ENCODE peak calls at places on chromosomes 1 and 21, in seven cellular contexts. U is A549, W is psoas muscle, H is IMR-90, V is lower lobe of right lung, N is left ventricle myocardium inferior, B is brain microvascular endothelial cell. C is an unnamed sample.

GRCh38 chr1:40732756-40733301 is 41.3 kb downstream of the NFYC start:
- DNase-seq in U (no peak), W (no peak), H (no peak), V (no peak), N (no peak), B (no peak), C (no peak)

GRCh38 chr1:36133484-36133883 is 8.5 kb upstream of the COL8A2 start:
- DNase-seq in U (peak), W (peak), H (peak), V (no peak), N (peak), B (peak), C (peak)

GRCh38 chr21:33394260-33394659 is 9.0 kb upstream of the IFNGR2 start:
- DNase-seq in U (no peak), W (peak), H (no peak), V (peak), N (no peak), B (no peak), C (no peak)

GRCh38 chr1:89363638-89364536 is at the start of gene GBP6:
- DNase-seq in U (no peak), W (no peak), H (no peak), V (no peak), N (peak), B (no peak), C (no peak)

GRCh38 chr1:79295967-79296366 is 289.4 kb upstream of the ADGRL4 start:
- DNase-seq in U (no peak), W (no peak), H (peak), V (no peak), N (no peak), B (peak), C (no peak)

GRCh38 chr1:236151739-236152424 is 9.5 kb downstream of the GPR137B start:
- DNase-seq in U (no peak), W (no peak), H (no peak), V (no peak), N (peak), B (no peak), C (no peak)

GRCh38 chr21:42525228-42525604 is 11.6 kb downstream of the SLC37A1 start:
- DNase-seq in U (no peak), W (no peak), H (peak), V (no peak), N (no peak), B (peak), C (peak)

GRCh38 chr1:234972411-234973191 is 156.0 kb downstream of the TOMM20 start:
- DNase-seq in U (no peak), W (no peak), H (no peak), V (no peak), N (no peak), B (no peak), C (no peak)

GRCh38 chr1:235041201-235041600 is 87.4 kb downstream of the TOMM20 start:
- DNase-seq in U (no peak), W (no peak), H (no peak), V (no peak), N (no peak), B (no peak), C (no peak)

GRCh38 chr1:147624011-147624410 is 46.3 kb downstream of the ACP6 start:
- DNase-seq in U (no peak), W (no peak), H (no peak), V (no peak), N (no peak), B (no peak), C (no peak)

GRCh38 chr21:32457360-32457840 is 44.9 kb downstream of the EVA1C start:
- DNase-seq in U (peak), W (peak), H (peak), V (peak), N (peak), B (no peak), C (peak)

GRCh38 chr1:151309851-151310323 is 17.3 kb downstream of the PI4KB start:
- DNase-seq in U (no peak), W (no peak), H (peak), V (no peak), N (peak), B (peak), C (peak)

GRCh38 chr1:228094432-228095016 is 8.6 kb downstream of the C1orf35 start:
- DNase-seq in U (no peak), W (no peak), H (no peak), V (no peak), N (no peak), B (no peak), C (no peak)

GRCh38 chr1:219160942-219161341 is 12.7 kb upstream of the LYPLAL1 start:
- DNase-seq in U (no peak), W (no peak), H (no peak), V (no peak), N (no peak), B (no peak), C (no peak)

GRCh38 chr1:12031039-12031980 is 12.0 kb downstream of the MIIP start:
- DNase-seq in U (peak), W (peak), H (peak), V (peak), N (peak), B (peak), C (no peak)

DNA sequence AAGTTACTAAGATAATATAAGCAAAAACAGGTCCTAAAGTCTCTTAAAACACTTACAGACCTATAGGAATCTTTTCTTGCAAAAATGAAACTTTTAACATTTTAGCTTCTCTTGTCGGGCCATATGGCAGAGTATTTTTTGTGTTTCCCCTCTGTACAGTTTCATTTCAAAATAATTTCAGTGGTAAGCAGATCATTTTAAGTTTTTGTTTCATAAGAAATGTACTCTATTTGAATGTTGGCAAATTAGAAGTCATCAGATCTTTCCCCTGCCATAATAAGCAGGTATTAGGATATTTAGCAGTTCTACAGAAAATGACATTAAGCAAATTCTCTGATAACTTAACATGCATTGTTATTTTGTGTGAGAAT is 37.9 kb downstream of the RGL1 start:
- DNase-seq in U (no peak), W (no peak), H (no peak), V (no peak), N (no peak), B (no peak), C (no peak)
- H3K4me3 ChIP-seq in U (no peak), W (peak), H (no peak), V (peak), N (peak), B (no peak), C (no peak)

DNA sequence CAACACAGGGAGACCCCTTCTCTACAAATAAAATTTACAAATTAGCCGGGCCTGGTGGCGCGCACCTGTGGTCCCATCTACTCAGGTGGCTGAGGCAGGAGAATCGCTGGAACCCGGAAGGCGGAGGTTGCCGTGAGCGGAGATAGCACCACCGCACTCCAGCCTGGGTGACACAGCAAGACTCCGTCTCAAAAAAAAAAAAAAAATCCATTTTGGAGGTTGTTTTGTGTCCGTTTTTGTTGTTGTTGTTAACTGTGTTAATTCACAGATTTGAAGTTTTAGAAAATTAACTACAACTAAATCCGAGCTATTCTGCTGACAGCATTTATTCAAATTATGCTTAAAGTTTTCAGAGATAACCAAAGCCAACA is 618 bp downstream of the CLCC1 start:
- DNase-seq in U (peak), W (peak), H (peak), V (peak), N (no peak), B (no peak), C (peak)
- H3K27ac ChIP-seq in U (peak), W (peak), H (peak), V (peak), N (peak), B (peak), C (peak)

DNA sequence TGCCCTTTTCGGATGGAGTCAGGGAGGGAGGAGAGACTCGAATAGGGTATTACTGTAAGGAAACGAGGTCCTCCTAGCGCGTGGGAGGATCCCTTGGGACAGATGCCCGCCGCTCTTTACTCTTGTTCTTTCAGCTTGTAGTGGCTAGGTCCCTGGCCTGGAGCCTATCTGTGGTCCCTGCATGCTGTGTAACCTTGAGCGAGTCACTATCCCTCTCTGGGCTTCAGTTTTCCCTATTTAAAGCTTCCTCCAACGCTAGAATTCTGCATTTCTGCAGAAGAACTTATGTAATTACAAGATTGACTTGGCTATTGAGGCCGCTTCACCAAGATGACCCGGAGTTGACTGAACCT is 744 bp downstream of the MIER1 start:
- DNase-seq in U (no peak), W (no peak), H (no peak), V (no peak), N (no peak), B (no peak), C (no peak)
- TF ChIP-seq CTCF in U (no peak), W (no peak), H (no peak), V (no peak), N (no peak), B (no peak), C (no peak)

GRCh38 chr1:94045465-94046056 is 75.4 kb downstream of the ABCA4 start:
- DNase-seq in U (peak), W (peak), H (peak), V (peak), N (peak), B (peak), C (peak)
- H3K4me3 ChIP-seq in U (no peak), W (peak), H (no peak), V (no peak), N (peak), B (peak), C (no peak)

GRCh38 chr1:27598288-27598687 is 5.7 kb downstream of the AHDC1 start:
- DNase-seq in U (no peak), W (peak), H (no peak), V (no peak), N (peak), B (no peak), C (no peak)

GRCh38 chr1:27596261-27596660 is 7.7 kb downstream of the AHDC1 start:
- DNase-seq in U (no peak), W (no peak), H (no peak), V (no peak), N (no peak), B (no peak), C (no peak)

GRCh38 chr1:27597511-27598216 is 6.3 kb downstream of the AHDC1 start:
- DNase-seq in U (no peak), W (peak), H (peak), V (no peak), N (no peak), B (no peak), C (no peak)

GRCh38 chr1:27595597-27595996 is 8.3 kb downstream of the AHDC1 start:
- DNase-seq in U (no peak), W (no peak), H (no peak), V (no peak), N (no peak), B (no peak), C (no peak)

GRCh38 chr1:27597036-27597435 is 6.9 kb downstream of the AHDC1 start:
- DNase-seq in U (no peak), W (no peak), H (no peak), V (no peak), N (no peak), B (no peak), C (no peak)
- H3K27ac ChIP-seq in U (no peak), W (peak), H (no peak), V (no peak), N (peak), B (no peak), C (peak)

GRCh38 chr1:85577421-85578320 is 2.9 kb upstream of the CCN1 start:
- DNase-seq in U (peak), W (peak), H (no peak), V (no peak), N (peak), B (peak), C (peak)
- TF ChIP-seq CTCF in U (no peak), W (no peak), H (no peak), V (no peak), N (no peak), B (no peak), C (no peak)